ENCODE peak calls at places on chromosomes 11 and 22, in ten cellular contexts. V is astrocyte of the cerebellum, M is GM12865, Z is tibial nerve, H is GM10248, R is cardiac fibroblast, X is AG04450, L is IMR-90, E is neural crest cell, D is cardiac muscle cell. J is an unnamed sample.

GRCh38 chr11:115391162-115391561 is 113.1 kb downstream of the CADM1 start:
- DNase-seq in L (no peak), Z (no peak), E (no peak), R (no peak), D (peak), M (no peak), H (no peak), V (no peak), X (no peak), J (no peak)

GRCh38 chr11:46333129-46333947 is 13.9 kb upstream of the DGKZ start:
- DNase-seq in R (no peak), L (no peak), M (no peak), E (no peak), D (no peak), Z (no peak), X (no peak), V (no peak), H (no peak), J (no peak)

GRCh38 chr11:121550247-121551132 is 97.7 kb upstream of the SORL1-AS1 start:
- DNase-seq in E (no peak), Z (no peak), M (no peak), X (no peak), R (no peak), V (no peak), H (no peak), D (no peak), L (peak), J (no peak)

GRCh38 chr11:64056213-64056785 is 20.6 kb downstream of the FLRT1 start:
- DNase-seq in M (no peak), E (no peak), V (no peak), H (no peak), D (no peak), X (no peak), R (no peak), Z (no peak), L (no peak), J (no peak)

GRCh38 chr11:118105657-118106305 is 19.0 kb upstream of the SMIM35 start:
- DNase-seq in R (no peak), L (no peak), E (no peak), X (no peak), Z (no peak), H (no peak), V (no peak), D (no peak), M (no peak), J (no peak)

GRCh38 chr11:126053340-126054286 is 9.1 kb downstream of the CDON start:
- DNase-seq in V (no peak), L (no peak), D (no peak), X (no peak), M (no peak), Z (no peak), H (no peak), E (no peak), R (no peak), J (no peak)

GRCh38 chr11:4480577-4481539 is 1.6 kb upstream of the OR52K1 start:
- DNase-seq in Z (no peak), L (no peak), D (no peak), R (peak), X (no peak), V (peak), M (no peak), H (no peak), E (no peak), J (no peak)

GRCh38 chr22:50738649-50739227 is 734 bp downstream of the ACR start:
- DNase-seq in H (no peak), M (no peak), E (no peak), X (no peak), L (no peak), Z (no peak), R (no peak), V (no peak), D (no peak), J (peak)

GRCh38 chr11:45507916-45508315 is 157.5 kb downstream of the CHST1 start:
- DNase-seq in V (no peak), R (no peak), H (no peak), Z (no peak), M (no peak), L (no peak), E (no peak), D (no peak), X (no peak), J (no peak)

GRCh38 chr11:72575533-72576170 is 98.6 kb downstream of the PDE2A start:
- DNase-seq in R (no peak), H (no peak), E (no peak), D (no peak), X (no peak), V (no peak), L (no peak), M (no peak), Z (no peak), J (no peak)

GRCh38 chr22:26481694-26482093 is 1.9 kb downstream of the HPS4 start:
- DNase-seq in V (no peak), M (peak), D (no peak), L (no peak), Z (no peak), X (no peak), H (no peak), R (no peak), E (no peak), J (no peak)

GRCh38 chr22:26589367-26589844 is 526 bp downstream of the TPST2 start:
- DNase-seq in H (peak), E (no peak), M (peak), L (peak), X (no peak), R (peak), Z (no peak), V (no peak), D (peak), J (peak)

GRCh38 chr11:78354741-78355705 is 62.6 kb downstream of the GAB2 start:
- DNase-seq in V (peak), X (no peak), E (no peak), M (peak), L (no peak), R (no peak), H (no peak), Z (no peak), D (no peak), J (no peak)

GRCh38 chr11:15605094-15605493 is 490.4 kb downstream of the INSC start:
- DNase-seq in V (no peak), E (no peak), X (no peak), D (no peak), Z (no peak), R (no peak), M (no peak), L (no peak), H (no peak), J (no peak)

GRCh38 chr11:46948378-46949131 is 12.0 kb downstream of the CSTPP1 start:
- DNase-seq in V (peak), R (peak), M (no peak), L (peak), H (no peak), Z (no peak), D (no peak), X (peak), E (no peak), J (no peak)

GRCh38 chr22:35661377-35661937 is 13.2 kb downstream of the APOL6 start:
- DNase-seq in R (peak), V (no peak), X (peak), H (no peak), Z (no peak), E (no peak), D (no peak), L (peak), M (no peak), J (no peak)

GRCh38 chr22:17777005-17777716 is 2.9 kb upstream of the BID start:
- DNase-seq in X (no peak), D (no peak), M (peak), H (peak), L (no peak), R (no peak), Z (no peak), V (no peak), E (no peak), J (no peak)

GRCh38 chr11:34512810-34513673 is 552 bp downstream of the ELF5 start:
- DNase-seq in R (peak), X (no peak), V (no peak), Z (peak), L (peak), E (peak), H (peak), D (peak), M (peak), J (peak)

GRCh38 chr22:22046370-22046769 is 63.8 kb upstream of the TOP3B start:
- DNase-seq in R (no peak), D (no peak), E (no peak), M (no peak), H (no peak), L (no peak), V (no peak), Z (no peak), X (no peak), J (no peak)

GRCh38 chr11:20443596-20443995 is 56.1 kb downstream of the PRMT3 start:
- DNase-seq in L (peak), D (peak), Z (no peak), R (peak), X (no peak), E (no peak), M (peak), V (no peak), H (no peak), J (no peak)

GRCh38 chr11:121448431-121448941 is 3.6 kb upstream of the SORL1 start:
- DNase-seq in M (peak), V (no peak), R (no peak), D (no peak), X (no peak), L (peak), E (no peak), Z (no peak), H (no peak), J (no peak)

GRCh38 chr11:128379587-128380279 is 207.6 kb downstream of the ETS1 start:
- DNase-seq in L (no peak), M (no peak), D (peak), X (no peak), H (no peak), Z (no peak), R (no peak), E (no peak), V (no peak), J (no peak)

GRCh38 chr11:127182586-127183203 is 182.1 kb upstream of the KIRREL3 start:
- DNase-seq in V (no peak), L (no peak), Z (no peak), M (no peak), D (peak), R (no peak), H (no peak), X (no peak), E (no peak), J (no peak)

DNA sequence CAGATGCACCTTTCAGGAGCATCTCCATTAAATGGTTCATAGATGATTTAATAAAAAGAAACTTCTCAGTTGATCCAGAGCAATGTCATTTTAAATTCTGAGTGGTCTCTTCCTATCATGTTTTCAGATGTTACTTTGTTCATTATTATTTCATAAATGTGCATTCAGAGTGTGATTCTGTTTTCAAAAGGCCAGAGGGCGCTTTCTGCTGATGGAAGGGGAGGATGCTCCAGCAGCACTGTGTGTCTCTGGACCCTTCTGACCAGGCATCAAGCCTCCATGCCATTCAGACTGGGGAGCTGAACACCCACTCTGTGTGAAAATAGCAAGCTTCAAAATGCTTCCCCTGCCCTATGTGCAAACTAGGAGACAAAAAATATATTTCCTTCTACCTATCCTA is 23.9 kb upstream of the CRTAM start:
- DNase-seq in L (no peak), H (no peak), Z (no peak), V (no peak), R (no peak), D (no peak), X (no peak), E (no peak), M (peak), J (no peak)
- TF ChIP-seq CTCF in L (no peak), H (peak), Z (no peak), V (peak), R (peak), D (peak), X (peak), E (peak), M (peak), J (no peak)

DNA sequence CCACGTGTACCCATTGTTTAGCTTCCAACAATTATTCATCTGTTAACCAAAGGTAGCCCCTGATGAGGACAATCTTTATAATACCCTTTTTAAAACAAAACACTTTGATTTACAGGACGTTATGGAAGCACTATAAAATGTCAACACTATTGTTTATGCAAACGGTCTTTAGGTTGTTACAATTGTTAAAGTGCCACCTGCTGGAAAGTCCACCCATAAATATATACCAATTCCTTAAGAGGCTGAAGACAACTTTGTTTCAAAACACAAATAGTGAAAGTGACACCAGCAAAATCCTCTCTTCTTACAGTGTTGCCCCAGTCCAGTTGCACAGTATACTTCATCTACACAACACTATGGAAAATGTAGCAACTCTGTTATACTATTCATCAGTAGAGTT is 68.9 kb upstream of the SLN start:
- DNase-seq in R (peak), X (no peak), L (no peak), M (peak), H (no peak), E (no peak), Z (no peak), V (no peak), D (no peak), J (no peak)
- TF ChIP-seq CTCF in R (no peak), X (no peak), L (peak), M (no peak), H (no peak), E (no peak), Z (no peak), V (no peak), D (no peak), J (no peak)

DNA sequence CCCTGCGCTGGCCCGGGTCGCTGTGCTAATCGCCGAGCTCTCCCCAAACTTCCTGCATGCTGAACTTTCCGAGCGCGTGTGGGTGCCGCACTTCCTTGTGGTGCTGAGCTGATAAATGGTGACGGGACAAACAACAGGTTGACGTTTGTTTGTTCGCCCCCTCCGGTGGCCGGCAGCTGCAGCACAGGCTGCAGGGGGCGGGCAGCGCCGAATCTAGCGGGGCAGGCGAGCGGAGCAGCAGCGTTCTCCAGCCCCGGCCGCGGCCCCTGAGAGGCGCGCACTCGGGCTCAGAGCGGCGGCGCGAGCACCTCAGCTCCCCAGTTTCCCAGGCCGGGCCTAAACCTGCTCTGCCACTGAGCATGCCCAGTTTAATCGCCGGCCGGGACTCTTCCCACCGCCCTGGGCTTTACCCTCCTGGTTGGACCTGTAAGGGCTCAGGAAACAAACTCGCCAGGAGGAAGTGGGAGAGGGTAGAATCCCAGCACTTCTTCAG is at the start of gene PDGFD:
- DNase-seq in M (peak), Z (peak), D (peak), R (peak), L (peak), X (peak), V (peak), H (peak), E (peak), J (peak)
- TF ChIP-seq CTCF in M (peak), Z (peak), D (peak), R (peak), L (peak), X (peak), V (peak), H (peak), E (peak), J (peak)

GRCh38 chr22:20972933-20973577 is 6.0 kb downstream of the AIFM3 start:
- DNase-seq in X (no peak), V (no peak), Z (no peak), D (no peak), M (no peak), L (no peak), R (no peak), E (no peak), H (no peak), J (no peak)
- TF ChIP-seq CTCF in X (no peak), V (no peak), Z (no peak), D (no peak), M (no peak), L (no peak), R (no peak), E (no peak), H (no peak), J (no peak)

DNA sequence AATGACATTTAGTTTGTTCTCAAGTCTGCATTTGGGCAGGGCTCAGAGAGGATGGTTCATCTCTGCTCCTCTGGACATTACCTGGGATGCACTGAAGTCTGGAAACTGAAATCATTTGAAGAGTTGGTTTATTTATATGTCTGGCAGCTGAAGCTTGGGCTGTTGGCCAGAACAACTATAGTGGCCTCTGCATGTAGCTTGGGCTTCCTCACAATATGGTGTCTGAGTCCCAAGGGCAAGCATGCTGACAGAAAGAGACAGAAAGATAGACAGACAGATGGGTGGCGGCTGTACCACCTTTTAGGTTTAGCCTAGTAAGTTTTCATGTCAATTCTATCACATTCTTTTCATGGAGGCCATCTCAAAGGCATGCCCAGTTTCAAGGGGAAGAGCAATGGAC is 44.8 kb downstream of the LRRC32 start:
- DNase-seq in H (no peak), Z (no peak), D (no peak), R (peak), X (no peak), V (no peak), M (no peak), L (no peak), E (no peak), J (peak)
- TF ChIP-seq CTCF in H (no peak), Z (no peak), D (no peak), R (no peak), X (no peak), V (no peak), M (no peak), L (no peak), E (no peak), J (no peak)

GRCh38 chr11:11659567-11660341 is 37.9 kb upstream of the GALNT18 start:
- DNase-seq in L (no peak), R (no peak), V (no peak), Z (no peak), H (no peak), E (no peak), X (no peak), M (peak), D (no peak), J (no peak)
- TF ChIP-seq CTCF in L (no peak), R (no peak), V (peak), Z (no peak), H (peak), E (no peak), X (no peak), M (peak), D (no peak), J (no peak)

DNA sequence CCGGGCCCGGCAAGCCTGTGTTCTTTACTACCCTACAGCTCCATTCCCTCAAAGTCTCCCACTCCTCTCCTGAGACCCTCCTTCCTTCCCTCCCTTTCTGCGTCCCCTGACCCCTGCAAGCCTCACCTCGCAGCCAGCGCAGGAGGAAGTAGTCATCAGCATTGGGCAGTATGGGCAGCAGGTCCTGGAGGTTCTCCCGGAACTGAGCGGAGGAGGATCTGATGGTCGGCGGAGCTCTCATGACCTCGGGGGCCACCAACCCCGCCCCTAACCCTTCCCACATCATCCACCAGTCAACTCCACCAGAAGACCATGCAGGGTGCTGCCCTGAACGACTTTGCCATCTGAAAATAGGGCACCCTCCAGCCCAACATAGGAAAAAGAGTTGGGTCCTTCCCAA is 1.9 kb downstream of the SEC14L4 start:
- DNase-seq in L (no peak), E (no peak), R (no peak), D (no peak), X (no peak), Z (no peak), H (no peak), V (no peak), M (no peak), J (no peak)
- TF ChIP-seq CTCF in L (no peak), E (no peak), R (no peak), D (no peak), X (no peak), Z (no peak), H (no peak), V (no peak), M (no peak), J (no peak)

GRCh38 chr22:30453731-30454510 is 17.9 kb downstream of the SEC14L3 start:
- DNase-seq in D (peak), V (no peak), X (no peak), R (peak), E (no peak), H (no peak), M (peak), L (no peak), Z (no peak), J (peak)
- TF ChIP-seq CTCF in D (no peak), V (no peak), X (no peak), R (no peak), E (peak), H (no peak), M (peak), L (no peak), Z (no peak), J (no peak)

DNA sequence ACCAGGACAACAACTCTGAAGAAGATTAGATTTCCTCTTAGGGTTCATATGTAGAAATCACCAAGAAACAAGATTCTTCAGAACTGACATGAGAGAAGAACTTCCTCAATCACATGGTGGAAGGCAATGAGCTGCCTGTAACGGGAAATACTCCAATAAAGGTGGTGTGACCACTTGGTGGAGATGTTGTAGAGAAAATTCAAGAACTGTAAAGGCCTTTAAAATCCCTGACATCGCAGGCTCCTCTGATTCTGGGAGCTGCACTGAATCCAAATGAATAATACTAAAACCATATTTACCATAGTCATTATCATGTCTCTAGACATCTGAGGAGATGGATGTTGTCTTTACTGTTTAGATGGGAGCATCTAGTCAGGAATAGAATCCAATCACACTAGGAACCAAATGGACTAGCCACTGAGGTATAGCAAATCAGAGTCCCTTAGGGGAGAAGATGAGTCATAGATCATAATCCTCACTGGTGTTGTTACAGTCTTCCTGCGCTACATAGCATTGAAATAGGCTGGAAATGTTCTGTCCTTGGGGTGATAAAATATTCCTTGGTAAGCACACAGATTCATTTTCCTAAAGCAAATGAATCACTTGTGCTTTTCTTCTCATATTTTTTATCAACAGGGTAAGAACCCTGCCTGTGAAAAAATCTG is 321.6 kb upstream of the TENM4 start:
- DNase-seq in L (peak), M (no peak), D (peak), R (no peak), Z (no peak), X (no peak), V (no peak), E (no peak), H (no peak), J (no peak)
- TF ChIP-seq CTCF in L (peak), M (no peak), D (no peak), R (no peak), Z (no peak), X (peak), V (no peak), E (no peak), H (no peak), J (no peak)

DNA sequence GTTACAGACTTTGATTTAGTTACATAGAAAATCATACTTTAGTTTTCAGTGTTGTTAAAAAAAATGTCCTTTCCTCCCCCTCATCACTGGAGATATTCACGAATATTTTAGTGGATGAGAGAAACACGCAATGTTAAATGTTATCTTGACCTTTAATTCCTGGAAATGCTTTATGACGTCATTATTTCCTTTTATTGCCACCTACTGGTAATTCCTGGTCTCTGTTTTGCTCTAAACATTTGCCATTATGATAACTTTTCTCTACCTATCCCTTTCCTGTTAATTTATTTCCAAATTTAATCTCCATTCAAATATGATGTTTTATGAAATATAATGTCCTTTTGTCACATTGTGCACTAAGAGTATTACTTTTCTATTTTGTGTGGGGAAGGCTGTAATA is 770.6 kb downstream of the FAM181B start:
- DNase-seq in E (no peak), Z (no peak), M (no peak), R (peak), X (no peak), L (no peak), H (peak), V (no peak), D (no peak), J (no peak)
- TF ChIP-seq CTCF in E (peak), Z (no peak), M (peak), R (no peak), X (no peak), L (no peak), H (no peak), V (no peak), D (peak), J (peak)